ENCODE peak calls at places on chromosome 13, in six cellular contexts. I, S, Y, J, M and C are unnamed samples.

GRCh38 chr13:42836930-42837329 is 55.5 kb downstream of the FAM216B start:
- DNase-seq in I (no peak), S (no peak), J (no peak), Y (peak; percentile 51), M (no peak), C (peak; percentile 25)

GRCh38 chr13:32209670-32210069 is 105.5 kb downstream of the ZAR1L start:
- DNase-seq in J (no peak), M (no peak), I (no peak), Y (peak; percentile 36), S (no peak), C (no peak)

GRCh38 chr13:113839536-113840204 is 24.2 kb downstream of the GAS6 start:
- DNase-seq in I (peak; percentile 50), J (no peak), S (no peak), M (peak; percentile 76), Y (no peak), C (no peak)

GRCh38 chr13:18962168-18962734 is 219.4 kb downstream of the TUBA3C start:
- DNase-seq in S (no peak), I (no peak), J (no peak), Y (no peak), M (no peak), C (no peak)

GRCh38 chr13:43464578-43465264 is 322.1 kb downstream of the ENOX1 start:
- DNase-seq in J (no peak), I (no peak), M (no peak), S (no peak), Y (no peak), C (no peak)

GRCh38 chr13:113806526-113806925 is 47.5 kb downstream of the TMEM255B start:
- DNase-seq in J (no peak), I (no peak), S (no peak), M (no peak), Y (no peak), C (no peak)

GRCh38 chr13:95920485-95920884 is 132.7 kb downstream of the UGGT2 start:
- DNase-seq in I (no peak), J (no peak), Y (no peak), M (no peak), S (no peak), C (no peak)

GRCh38 chr13:107276936-107277335 is 709.0 kb upstream of the ARGLU1 start:
- DNase-seq in Y (peak; percentile 22), M (no peak), S (no peak), J (no peak), I (no peak), C (no peak)

GRCh38 chr13:62113145-62113544 is 697.5 kb upstream of the PCDH20 start:
- DNase-seq in S (no peak), I (no peak), M (no peak), J (no peak), Y (no peak), C (no peak)

GRCh38 chr13:25181597-25181996 is 9.5 kb upstream of the AMER2 start:
- DNase-seq in M (no peak), S (no peak), Y (no peak), I (no peak), J (no peak), C (no peak)

GRCh38 chr13:77029436-77029835 is 2.5 kb upstream of the FBXL3 start:
- DNase-seq in M (no peak), I (no peak), S (no peak), J (no peak), Y (no peak), C (peak; percentile 19)

GRCh38 chr13:113367771-113368170 is 3.8 kb upstream of the GRTP1 start:
- DNase-seq in I (no peak), M (no peak), J (peak; percentile 79), S (no peak), Y (no peak), C (no peak)

GRCh38 chr13:33213024-33213795 is 72.3 kb downstream of the STARD13 start:
- DNase-seq in M (no peak), I (no peak), S (no peak), J (no peak), Y (no peak), C (peak; percentile 94)

GRCh38 chr13:94110011-94110410 is 369.5 kb downstream of the DCT start:
- DNase-seq in S (no peak), M (no peak), I (no peak), Y (peak; percentile 17), J (no peak), C (no peak)

GRCh38 chr13:51697181-51697580 is 106.8 kb downstream of the DHRS12 start:
- DNase-seq in I (no peak), Y (peak; percentile 59), S (no peak), M (no peak), J (no peak), C (no peak)

GRCh38 chr13:20495087-20496023 is 30.3 kb downstream of the CRYL1 start:
- DNase-seq in J (no peak), I (no peak), Y (peak; percentile 72), M (peak; percentile 74), S (peak; percentile 30), C (peak; percentile 65)

GRCh38 chr13:106176103-106176502 is 359.4 kb downstream of the EFNB2 start:
- DNase-seq in S (no peak), J (no peak), I (no peak), Y (peak; percentile 78), M (no peak), C (no peak)

GRCh38 chr13:48726711-48727110 is 73.0 kb downstream of the CYSLTR2 start:
- DNase-seq in S (no peak), M (no peak), J (no peak), Y (no peak), I (no peak), C (no peak)

GRCh38 chr13:20160346-20161274 is at the start of gene GJA3:
- DNase-seq in Y (peak; percentile 39), I (no peak), S (no peak), J (peak; percentile 49), M (no peak), C (peak; percentile 35)

GRCh38 chr13:109785141-109785891 is 1.1 kb downstream of the IRS2 start:
- DNase-seq in S (no peak), Y (peak; percentile 57), M (peak; percentile 54), I (peak; percentile 73), J (no peak), C (no peak)

GRCh38 chr13:37716395-37716794 is 117.8 kb upstream of the POSTN start:
- DNase-seq in Y (peak; percentile 72), M (no peak), I (no peak), S (no peak), J (no peak), C (no peak)

GRCh38 chr13:92270990-92271389 is 872.6 kb downstream of the GPC5 start:
- DNase-seq in M (no peak), I (no peak), Y (no peak), S (no peak), J (no peak), C (no peak)

DNA sequence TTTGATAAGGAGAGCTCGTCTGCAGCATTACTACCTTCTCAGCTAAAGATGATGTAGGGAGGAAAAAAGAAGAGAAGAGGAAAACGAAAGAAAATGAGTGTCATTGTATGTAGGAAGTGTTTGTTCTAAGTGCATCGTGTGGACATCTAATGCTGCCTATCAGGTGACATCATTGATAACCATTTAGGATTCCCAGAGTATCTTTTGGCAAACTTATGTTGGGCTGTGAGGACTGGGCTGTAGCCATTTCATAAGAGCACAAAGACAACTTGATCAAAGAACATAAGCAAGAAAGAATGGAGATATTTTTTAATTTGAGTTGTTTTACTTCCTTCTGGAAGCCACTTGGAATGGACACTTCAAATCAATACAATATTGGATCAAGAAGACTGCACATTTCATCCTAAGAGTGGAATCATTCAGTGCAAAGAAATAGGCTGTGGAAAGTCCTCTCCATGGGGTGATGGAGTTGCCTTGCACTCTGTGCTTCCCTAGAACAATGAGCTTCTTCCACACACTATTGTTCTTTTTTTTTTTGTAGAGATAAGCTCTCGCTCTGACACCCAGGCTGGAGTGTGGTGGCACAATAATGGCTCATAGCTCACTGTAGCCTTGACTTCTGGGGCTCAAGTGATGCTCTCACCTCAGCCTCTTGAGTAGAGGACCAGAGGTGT is 52.4 kb upstream of the UBL3 start:
- DNase-seq in M (no peak), Y (no peak), I (no peak), J (no peak), S (no peak), C (no peak)
- H3K4me3 ChIP-seq in M (no peak overlapping the region), Y (no peak overlapping the region), I (no peak overlapping the region), J (no peak overlapping the region), S (no peak overlapping the region), C (no peak overlapping the region)

GRCh38 chr13:97003071-97003470 is 8.8 kb upstream of the OXGR1 start:
- DNase-seq in J (no peak), S (no peak), I (no peak), Y (no peak), M (no peak), C (no peak)

GRCh38 chr13:97000295-97000925 is 6.1 kb upstream of the OXGR1 start:
- DNase-seq in S (no peak), I (no peak), M (no peak), Y (peak; percentile 19), J (no peak), C (no peak)

GRCh38 chr13:97002581-97002980 is 8.3 kb upstream of the OXGR1 start:
- DNase-seq in I (no peak), J (no peak), M (no peak), Y (no peak), S (no peak), C (no peak)

GRCh38 chr13:97004096-97004876 is 10.0 kb upstream of the OXGR1 start:
- DNase-seq in I (no peak), J (no peak), Y (peak; percentile 68), M (no peak), S (no peak), C (peak; percentile 54)

GRCh38 chr13:97001641-97002040 is 7.4 kb upstream of the OXGR1 start:
- DNase-seq in Y (no peak), S (no peak), M (no peak), I (no peak), J (no peak), C (no peak)
- H3K27me3 ChIP-seq in Y (peaks cover 10% of the 10 kb centered on the region), S (no peaks in the 10 kb centered on the region), M (no peaks in the 10 kb centered on the region), I (peaks cover 16% of the 10 kb centered on the region), J (no peaks in the 10 kb centered on the region), C (no peaks in the 10 kb centered on the region)

GRCh38 chr13:80341098-80341701 is at the start of gene SPRY2:
- DNase-seq in M (peak; percentile 94), S (peak; percentile 91), Y (peak; percentile 96), J (peak; percentile 98), I (peak; percentile 96), C (peak; percentile 84)

GRCh38 chr13:80340643-80341097 is 256 bp downstream of the SPRY2 start:
- DNase-seq in S (no peak), I (no peak), M (no peak), Y (peak; percentile 70), J (no peak), C (peak; percentile 46)

GRCh38 chr13:80339841-80340642 is 884 bp downstream of the SPRY2 start:
- DNase-seq in J (no peak), S (no peak), M (peak; percentile 67), Y (peak; percentile 42), I (peak; percentile 74), C (no peak)

GRCh38 chr13:80342541-80343371 is 1.8 kb upstream of the SPRY2 start:
- DNase-seq in J (no peak), I (peak; percentile 92), Y (peak; percentile 66), S (no peak), M (peak; percentile 89), C (peak; percentile 50)

GRCh38 chr13:80341771-80342271 is 895 bp upstream of the SPRY2 start:
- DNase-seq in M (peak; percentile 67), Y (peak; percentile 43), I (peak; percentile 68), S (no peak), J (peak; percentile 88), C (peak; percentile 21)
- H3K4me3 ChIP-seq in M (peak overlapping the region; percentile 55), Y (peak overlapping the region; percentile 88), I (peak overlapping the region; percentile 98), S (peak overlapping the region; percentile 82), J (peak overlapping the region; percentile 82), C (peak overlapping the region; percentile 83)

DNA sequence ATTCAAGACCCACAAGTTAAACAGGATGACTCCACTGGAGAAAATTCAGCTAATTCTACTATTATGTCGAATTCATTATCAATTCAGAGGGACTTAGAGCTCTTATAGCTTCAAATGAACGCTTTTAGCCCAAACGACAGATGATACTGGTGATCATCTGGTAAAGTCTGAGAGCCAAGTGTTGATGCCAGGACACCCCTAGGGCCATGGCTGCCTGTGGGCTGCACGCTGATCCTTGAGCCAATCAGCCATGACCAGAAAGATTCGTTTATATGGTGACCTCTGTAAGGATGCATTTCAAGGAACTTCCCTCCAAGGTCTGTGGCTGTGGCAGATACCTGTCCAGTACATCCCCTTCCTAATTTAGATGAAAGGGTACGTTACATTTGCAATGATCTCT is 10.9 kb downstream of the MEDAG start:
- DNase-seq in I (no peak), J (no peak), Y (no peak), S (no peak), M (no peak), C (no peak)
- H3K27me3 ChIP-seq in I (peaks cover 5% of the 10 kb centered on the region), J (no peaks in the 10 kb centered on the region), Y (peaks cover 5% of the 10 kb centered on the region), S (no peaks in the 10 kb centered on the region), M (no peaks in the 10 kb centered on the region), C (no peaks in the 10 kb centered on the region)